ENCODE peak calls at places on chromosomes 16 and 17, in four cellular contexts. One of them, this sample, is unnamed.

GRCh38 chr16:89615596-89616090 is 2.2 kb downstream of the DPEP1 start:
- DNase-seq in stimulated activated CD4-positive, alpha-beta T cell treated with anti-CD3 and anti-CD28 coated beads, Interleukin-1b, Interleukin-23, amount 100 ng/mL, for 24 hours: no peak
- DNase-seq in NCI-H2029 treated with DMSO at 0.1 percent for 48 hours: no peak
- DNase-seq in midbrain: no peak
- DNase-seq in this sample: no peak

GRCh38 chr17:57975044-57975443 is 13.0 kb downstream of the VEZF1 start:
- DNase-seq in stimulated activated CD4-positive, alpha-beta T cell treated with anti-CD3 and anti-CD28 coated beads, Interleukin-1b, Interleukin-23, amount 100 ng/mL, for 24 hours: no peak
- DNase-seq in NCI-H2029 treated with DMSO at 0.1 percent for 48 hours: no peak
- DNase-seq in midbrain: no peak
- DNase-seq in this sample: no peak

GRCh38 chr17:2233441-2233947 is 70.1 kb downstream of the SMG6 start:
- DNase-seq in stimulated activated CD4-positive, alpha-beta T cell treated with anti-CD3 and anti-CD28 coated beads, Interleukin-1b, Interleukin-23, amount 100 ng/mL, for 24 hours: no peak
- DNase-seq in NCI-H2029 treated with DMSO at 0.1 percent for 48 hours: no peak
- DNase-seq in midbrain: no peak
- DNase-seq in this sample: no peak

GRCh38 chr16:87582221-87582965 is 19.9 kb upstream of the JPH3 start:
- DNase-seq in stimulated activated CD4-positive, alpha-beta T cell treated with anti-CD3 and anti-CD28 coated beads, Interleukin-1b, Interleukin-23, amount 100 ng/mL, for 24 hours: no peak
- DNase-seq in NCI-H2029 treated with DMSO at 0.1 percent for 48 hours: no peak
- DNase-seq in midbrain: no peak
- DNase-seq in this sample: no peak

GRCh38 chr17:9432121-9432866 is 143.3 kb downstream of the STX8 start:
- DNase-seq in stimulated activated CD4-positive, alpha-beta T cell treated with anti-CD3 and anti-CD28 coated beads, Interleukin-1b, Interleukin-23, amount 100 ng/mL, for 24 hours: no peak
- DNase-seq in NCI-H2029 treated with DMSO at 0.1 percent for 48 hours: no peak
- DNase-seq in midbrain: peak
- DNase-seq in this sample: no peak

GRCh38 chr16:47136101-47136820 is 7.5 kb downstream of the NETO2 start:
- DNase-seq in stimulated activated CD4-positive, alpha-beta T cell treated with anti-CD3 and anti-CD28 coated beads, Interleukin-1b, Interleukin-23, amount 100 ng/mL, for 24 hours: no peak
- DNase-seq in NCI-H2029 treated with DMSO at 0.1 percent for 48 hours: peak
- DNase-seq in midbrain: no peak
- DNase-seq in this sample: no peak

GRCh38 chr16:1645914-1646525 is 32.1 kb upstream of the JPT2 start:
- DNase-seq in stimulated activated CD4-positive, alpha-beta T cell treated with anti-CD3 and anti-CD28 coated beads, Interleukin-1b, Interleukin-23, amount 100 ng/mL, for 24 hours: peak
- DNase-seq in NCI-H2029 treated with DMSO at 0.1 percent for 48 hours: no peak
- DNase-seq in midbrain: no peak
- DNase-seq in this sample: no peak

GRCh38 chr16:67235816-67236547 is 9.1 kb downstream of the TMEM208 start:
- DNase-seq in stimulated activated CD4-positive, alpha-beta T cell treated with anti-CD3 and anti-CD28 coated beads, Interleukin-1b, Interleukin-23, amount 100 ng/mL, for 24 hours: no peak
- DNase-seq in NCI-H2029 treated with DMSO at 0.1 percent for 48 hours: no peak
- DNase-seq in midbrain: no peak
- DNase-seq in this sample: peak

GRCh38 chr16:14041164-14041563 is 30.0 kb upstream of the MRTFB start:
- DNase-seq in stimulated activated CD4-positive, alpha-beta T cell treated with anti-CD3 and anti-CD28 coated beads, Interleukin-1b, Interleukin-23, amount 100 ng/mL, for 24 hours: no peak
- DNase-seq in NCI-H2029 treated with DMSO at 0.1 percent for 48 hours: no peak
- DNase-seq in midbrain: no peak
- DNase-seq in this sample: no peak

GRCh38 chr16:66740010-66740409 is 11.4 kb downstream of the DYNC1LI2 start:
- DNase-seq in stimulated activated CD4-positive, alpha-beta T cell treated with anti-CD3 and anti-CD28 coated beads, Interleukin-1b, Interleukin-23, amount 100 ng/mL, for 24 hours: no peak
- DNase-seq in NCI-H2029 treated with DMSO at 0.1 percent for 48 hours: no peak
- DNase-seq in midbrain: peak
- DNase-seq in this sample: peak

GRCh38 chr17:57331423-57331822 is 75.1 kb downstream of the MSI2 start:
- DNase-seq in stimulated activated CD4-positive, alpha-beta T cell treated with anti-CD3 and anti-CD28 coated beads, Interleukin-1b, Interleukin-23, amount 100 ng/mL, for 24 hours: no peak
- DNase-seq in NCI-H2029 treated with DMSO at 0.1 percent for 48 hours: no peak
- DNase-seq in midbrain: no peak
- DNase-seq in this sample: no peak

GRCh38 chr17:253091-253846 is 71.8 kb upstream of the DOC2B start:
- DNase-seq in stimulated activated CD4-positive, alpha-beta T cell treated with anti-CD3 and anti-CD28 coated beads, Interleukin-1b, Interleukin-23, amount 100 ng/mL, for 24 hours: no peak
- DNase-seq in NCI-H2029 treated with DMSO at 0.1 percent for 48 hours: no peak
- DNase-seq in midbrain: no peak
- DNase-seq in this sample: no peak

GRCh38 chr17:31508310-31509094 is 117.0 kb downstream of the RAB11FIP4 start:
- DNase-seq in stimulated activated CD4-positive, alpha-beta T cell treated with anti-CD3 and anti-CD28 coated beads, Interleukin-1b, Interleukin-23, amount 100 ng/mL, for 24 hours: no peak
- DNase-seq in NCI-H2029 treated with DMSO at 0.1 percent for 48 hours: no peak
- DNase-seq in midbrain: no peak
- DNase-seq in this sample: peak